ENCODE peak calls at places on chromosome 3, in ten cellular contexts. X, D, T, G, M, K, U, A, O and L are unnamed samples.

GRCh38 chr3:161859057-161859456 is 362.4 kb downstream of the OTOL1 start:
- DNase-seq in T (no peak), M (no peak), X (no peak), A (no peak), U (no peak), D (no peak), O (no peak), G (no peak), K (no peak), L (no peak)

GRCh38 chr3:173552526-173552925 is 155.0 kb downstream of the NLGN1 start:
- DNase-seq in X (no peak), O (no peak), T (no peak), A (no peak), M (no peak), K (no peak), U (no peak), G (no peak), D (peak; percentile 11), L (no peak)

GRCh38 chr3:134211797-134212196 is 38.9 kb downstream of the RYK start:
- DNase-seq in T (no peak), O (no peak), M (peak; percentile 14), K (no peak), G (no peak), D (no peak), X (no peak), A (peak; percentile 52), U (no peak), L (no peak)

GRCh38 chr3:4821975-4822374 is 157.3 kb upstream of the BHLHE40 start:
- DNase-seq in O (no peak), T (peak; percentile 66), G (no peak), X (no peak), D (no peak), K (peak; percentile 88), U (no peak), A (no peak), M (peak; percentile 96), L (no peak)

GRCh38 chr3:156181509-156181908 is 61.1 kb downstream of the KCNAB1 start:
- DNase-seq in T (no peak), O (no peak), G (no peak), U (no peak), D (no peak), M (no peak), A (peak; percentile 64), X (no peak), K (no peak), L (no peak)

GRCh38 chr3:45124956-45125355 is 21.2 kb downstream of the CDCP1 start:
- DNase-seq in T (no peak), A (no peak), M (no peak), X (no peak), O (no peak), U (no peak), G (no peak), K (no peak), D (no peak), L (no peak)

GRCh38 chr3:177196473-177197040 is 725 bp downstream of the TBL1XR1 start:
- DNase-seq in M (no peak), O (peak; percentile 17), T (peak; percentile 17), U (no peak), A (peak; percentile 46), K (peak; percentile 45), D (no peak), G (no peak), X (peak; percentile 17), L (peak; percentile 43)

GRCh38 chr3:44012146-44012899 is 229.4 kb upstream of the TOPAZ1 start:
- DNase-seq in X (no peak), T (no peak), M (no peak), U (no peak), K (no peak), D (no peak), G (no peak), A (no peak), O (no peak), L (no peak)

GRCh38 chr3:125379483-125379882 is 4.4 kb upstream of the ZNF148 start:
- DNase-seq in G (no peak), D (no peak), O (no peak), U (no peak), A (no peak), X (no peak), T (no peak), K (no peak), M (no peak), L (no peak)

GRCh38 chr3:103499132-103499885 is 1064.5 kb downstream of the ZPLD1 start:
- DNase-seq in G (no peak), M (no peak), U (no peak), T (no peak), O (no peak), K (no peak), X (no peak), A (peak; percentile 36), D (no peak), L (no peak)

GRCh38 chr3:46733026-46733800 is 15.5 kb upstream of the PRSS50 start:
- DNase-seq in A (peak; percentile 26), U (no peak), T (no peak), X (no peak), O (no peak), D (no peak), M (no peak), G (no peak), K (no peak), L (no peak)

GRCh38 chr3:151248772-151249366 is 29.5 kb downstream of the P2RY14 start:
- DNase-seq in A (no peak), K (no peak), D (no peak), T (no peak), M (no peak), U (no peak), O (no peak), X (no peak), G (no peak), L (no peak)

GRCh38 chr3:186665484-186666188 is at the start of gene HRG:
- DNase-seq in T (no peak), M (no peak), K (no peak), A (no peak), X (no peak), G (no peak), D (no peak), U (no peak), O (no peak), L (no peak)